ENCODE peak calls at places on chromosomes 4 and X, in six cellular contexts. U is fibroblast of mammary gland, Z is retinal pigment epithelial cell, E is body of pancreas, D is AG10803, O is RWPE1. R is an unnamed sample.

GRCh38 chr4:26055855-26056254 is 141.8 kb downstream of the SMIM20 start:
- DNase-seq in U (no peak), Z (no peak), E (no peak), D (no peak), O (no peak), R (no peak)

GRCh38 chr4:76644831-76645485 is 209.9 kb downstream of the SHROOM3 start:
- DNase-seq in U (no peak), Z (no peak), E (no peak), D (no peak), O (no peak), R (no peak)

GRCh38 chrX:151715735-151716134 is at the start of gene FATE1:
- DNase-seq in U (no peak), Z (no peak), E (no peak), D (no peak), O (no peak), R (no peak)

GRCh38 chr4:104969394-104970066 is 177.1 kb upstream of the TET2 start:
- DNase-seq in U (no peak), Z (no peak), E (no peak), D (no peak), O (no peak), R (no peak)

GRCh38 chr4:67604029-67604381 is 45.5 kb downstream of the STAP1 start:
- DNase-seq in U (no peak), Z (no peak), E (no peak), D (no peak), O (no peak), R (no peak)

GRCh38 chr4:85496933-85497332 is 22.0 kb downstream of the ARHGAP24 start:
- DNase-seq in U (peak), Z (peak), E (no peak), D (peak), O (peak), R (no peak)

GRCh38 chrX:134020910-134021309 is 35.5 kb upstream of the GPC3 start:
- DNase-seq in U (no peak), Z (no peak), E (no peak), D (no peak), O (no peak), R (no peak)

GRCh38 chr4:8705161-8706145 is 112.9 kb downstream of the CPZ start:
- DNase-seq in U (no peak), Z (no peak), E (peak), D (no peak), O (no peak), R (no peak)

GRCh38 chr4:86910820-86911684 is 18.8 kb upstream of the C4orf36 start:
- DNase-seq in U (no peak), Z (no peak), E (no peak), D (no peak), O (no peak), R (no peak)

GRCh38 chr4:107183155-107183774 is 147.2 kb upstream of the DKK2 start:
- DNase-seq in U (peak), Z (peak), E (peak), D (peak), O (peak), R (no peak)

GRCh38 chr4:168765726-168766125 is 244.3 kb downstream of the CBR4 start:
- DNase-seq in U (peak), Z (peak), E (no peak), D (peak), O (peak), R (no peak)

GRCh38 chr4:101419324-101420135 is 72.2 kb upstream of the PPP3CA start:
- DNase-seq in U (peak), Z (no peak), E (no peak), D (peak), O (no peak), R (no peak)

GRCh38 chr4:16967722-16968121 is 69.3 kb upstream of the LDB2 start:
- DNase-seq in U (no peak), Z (no peak), E (peak), D (peak), O (no peak), R (no peak)

GRCh38 chr4:183989471-183989870 is 84.4 kb downstream of the STOX2 start:
- DNase-seq in U (peak), Z (no peak), E (no peak), D (peak), O (no peak), R (no peak)

GRCh38 chrX:16635040-16635439 is 14.9 kb upstream of the S100G start:
- DNase-seq in U (no peak), Z (no peak), E (no peak), D (no peak), O (no peak), R (no peak)

GRCh38 chrX:16633754-16634153 is 16.2 kb upstream of the S100G start:
- DNase-seq in U (peak), Z (no peak), E (no peak), D (no peak), O (no peak), R (no peak)

GRCh38 chrX:16628954-16629595 is 20.9 kb upstream of the S100G start:
- DNase-seq in U (no peak), Z (no peak), E (no peak), D (no peak), O (no peak), R (no peak)
- TF ChIP-seq CTCF in U (no peak), Z (no peak), E (no peak), D (no peak), O (no peak), R (no peak)

GRCh38 chrX:147478899-147479298 is 432.8 kb upstream of the FMR1 start:
- DNase-seq in U (no peak), Z (no peak), E (no peak), D (no peak), O (no peak), R (no peak)

GRCh38 chrX:147476008-147476407 is 435.7 kb upstream of the FMR1 start:
- DNase-seq in U (peak), Z (no peak), E (peak), D (no peak), O (peak), R (no peak)
- TF ChIP-seq CTCF in U (no peak), Z (peak), E (peak), D (peak), O (no peak), R (peak)

GRCh38 chr4:152579916-152580315 is 44.0 kb upstream of the FBXW7 start:
- DNase-seq in U (no peak), Z (no peak), E (no peak), D (no peak), O (no peak), R (no peak)

GRCh38 chr4:152578670-152579069 is 42.8 kb upstream of the FBXW7 start:
- DNase-seq in U (no peak), Z (no peak), E (no peak), D (no peak), O (no peak), R (no peak)

GRCh38 chr4:152585036-152585439 is 49.1 kb upstream of the FBXW7 start:
- DNase-seq in U (no peak), Z (no peak), E (no peak), D (no peak), O (no peak), R (no peak)

GRCh38 chr4:152579107-152579764 is 43.3 kb upstream of the FBXW7 start:
- DNase-seq in U (no peak), Z (no peak), E (no peak), D (no peak), O (no peak), R (no peak)

DNA sequence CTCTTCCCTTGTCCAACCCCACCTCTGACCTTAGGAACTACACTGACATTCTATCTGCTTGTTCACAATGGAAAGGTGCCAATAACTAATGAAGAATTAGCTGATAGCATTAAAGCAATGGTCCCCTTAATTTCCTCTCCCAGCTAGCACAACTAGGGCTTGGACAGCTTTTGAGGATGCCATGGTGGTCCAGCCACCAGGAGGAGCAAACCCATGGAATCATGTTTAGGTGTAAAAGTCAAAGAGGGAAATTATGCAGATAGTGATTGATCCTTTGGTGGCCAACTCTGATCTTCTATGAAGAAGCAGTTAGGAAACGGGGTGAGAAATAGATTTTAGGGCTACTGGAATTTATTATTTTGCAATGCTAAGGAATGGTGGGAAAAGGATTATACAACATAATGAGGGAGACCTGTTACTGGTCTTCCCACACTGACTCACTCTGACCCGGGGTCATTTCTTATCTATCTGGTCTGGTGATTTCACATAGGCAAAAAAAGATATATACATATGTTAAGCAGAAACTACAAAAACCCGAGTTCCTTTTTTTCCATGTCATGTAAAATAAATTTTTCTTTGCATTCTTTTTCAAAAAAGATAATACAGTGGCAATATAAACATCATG is 45.8 kb upstream of the FBXW7 start:
- DNase-seq in U (no peak), Z (peak), E (no peak), D (no peak), O (no peak), R (no peak)
- TF ChIP-seq CTCF in U (peak), Z (peak), E (no peak), D (peak), O (no peak), R (no peak)

GRCh38 chr4:28015996-28016395 is 1155.4 kb downstream of the STIM2 start:
- DNase-seq in U (no peak), Z (no peak), E (no peak), D (no peak), O (no peak), R (no peak)

GRCh38 chr4:28010543-28011235 is 1150.0 kb downstream of the STIM2 start:
- DNase-seq in U (peak), Z (peak), E (no peak), D (peak), O (no peak), R (no peak)

GRCh38 chr4:28009541-28009940 is 1148.9 kb downstream of the STIM2 start:
- DNase-seq in U (peak), Z (no peak), E (no peak), D (no peak), O (no peak), R (no peak)

GRCh38 chr4:28014469-28014868 is 1153.8 kb downstream of the STIM2 start:
- DNase-seq in U (no peak), Z (no peak), E (no peak), D (no peak), O (no peak), R (no peak)
- TF ChIP-seq CTCF in U (no peak), Z (no peak), E (no peak), D (no peak), O (no peak), R (no peak)